ENCODE peak calls at places on chromosome 3, in four cellular contexts. One of them, this sample, is unnamed.

GRCh38 chr3:121942116-121942786 is 48.0 kb downstream of the SLC15A2 start:
- DNase-seq in endothelial cell of umbilical vein: no peak
- DNase-seq in IMR-90: peak; percentile 7
- DNase-seq in NCI-H1105: no peak
- DNase-seq in this sample: peak; percentile 39

GRCh38 chr3:197216914-197217313 is 81.5 kb downstream of the DLG1 start:
- DNase-seq in endothelial cell of umbilical vein: no peak
- DNase-seq in IMR-90: peak; percentile 54
- DNase-seq in NCI-H1105: no peak
- DNase-seq in this sample: peak; percentile 41

GRCh38 chr3:143901105-143901504 is 52.8 kb upstream of the SLC9A9 start:
- DNase-seq in NCI-H1105: no peak
- DNase-seq in endothelial cell of umbilical vein: peak; percentile 43
- DNase-seq in IMR-90: peak; percentile 83
- DNase-seq in this sample: peak; percentile 57

GRCh38 chr3:57652203-57652602 is 40.7 kb downstream of the DENND6A start:
- DNase-seq in NCI-H1105: no peak
- DNase-seq in IMR-90: no peak
- DNase-seq in endothelial cell of umbilical vein: no peak
- DNase-seq in this sample: no peak

GRCh38 chr3:197137741-197138140 is 108.1 kb upstream of the MELTF start:
- DNase-seq in endothelial cell of umbilical vein: no peak
- DNase-seq in IMR-90: no peak
- DNase-seq in NCI-H1105: no peak
- DNase-seq in this sample: no peak

GRCh38 chr3:101676219-101676764 is 640 bp downstream of the ZBTB11 start:
- DNase-seq in endothelial cell of umbilical vein: peak; percentile 95
- DNase-seq in IMR-90: peak; percentile 96
- DNase-seq in NCI-H1105: no peak
- DNase-seq in this sample: peak; percentile 97

GRCh38 chr3:155485897-155486296 is 192.4 kb upstream of the STRIT1 start:
- DNase-seq in NCI-H1105: no peak
- DNase-seq in endothelial cell of umbilical vein: no peak
- DNase-seq in IMR-90: no peak
- DNase-seq in this sample: no peak

GRCh38 chr3:24344784-24345439 is 149.7 kb downstream of the THRB start:
- DNase-seq in NCI-H1105: no peak
- DNase-seq in IMR-90: peak; percentile 4
- DNase-seq in endothelial cell of umbilical vein: no peak
- DNase-seq in this sample: no peak

GRCh38 chr3:105967117-105967516 is 98.3 kb upstream of the CBLB start:
- DNase-seq in IMR-90: peak; percentile 42
- DNase-seq in NCI-H1105: no peak
- DNase-seq in endothelial cell of umbilical vein: peak; percentile 27
- DNase-seq in this sample: no peak